ENCODE peak calls at places on chromosome 16, in nine cellular contexts. One of them, this sample, is unnamed.
A peak's percentile ranks its signal among the peaks of the same experiment; 100 is the strongest.

GRCh38 chr16:79599837-79600635 is 501 bp downstream of the MAF start:
- DNase-seq in AG10803: peak; percentile 35
- DNase-seq in MCF 10A: peak; percentile 30
- DNase-seq in mammary epithelial cell: peak; percentile 54
- DNase-seq in Peyer's patch: peak; percentile 30
- DNase-seq in foreskin fibroblast: peak; percentile 69
- DNase-seq in Calu3: peak; percentile 58
- DNase-seq in fibroblast of pulmonary artery: peak; percentile 29
- DNase-seq in glutamatergic neuron: peak; percentile 77
- DNase-seq in this sample: no peak

GRCh38 chr16:57950382-57950781 is 20.5 kb downstream of the CNGB1 start:
- DNase-seq in AG10803: no peak
- DNase-seq in MCF 10A: no peak
- DNase-seq in mammary epithelial cell: no peak
- DNase-seq in Peyer's patch: no peak
- DNase-seq in foreskin fibroblast: no peak
- DNase-seq in Calu3: no peak
- DNase-seq in fibroblast of pulmonary artery: no peak
- DNase-seq in glutamatergic neuron: no peak
- DNase-seq in this sample: no peak

GRCh38 chr16:59192551-59193199 is 458.6 kb upstream of the GOT2 start:
- DNase-seq in AG10803: peak; percentile 6
- DNase-seq in MCF 10A: no peak
- DNase-seq in mammary epithelial cell: no peak
- DNase-seq in Peyer's patch: no peak
- DNase-seq in foreskin fibroblast: peak; percentile 3
- DNase-seq in Calu3: peak; percentile 37
- DNase-seq in fibroblast of pulmonary artery: peak; percentile 4
- DNase-seq in glutamatergic neuron: peak; percentile 68
- DNase-seq in this sample: no peak

GRCh38 chr16:81556715-81557284 is 112.2 kb downstream of the CMIP start:
- DNase-seq in AG10803: peak; percentile 56
- DNase-seq in MCF 10A: no peak
- DNase-seq in mammary epithelial cell: no peak
- DNase-seq in Peyer's patch: no peak
- DNase-seq in foreskin fibroblast: peak; percentile 82
- DNase-seq in Calu3: no peak
- DNase-seq in fibroblast of pulmonary artery: no peak
- DNase-seq in glutamatergic neuron: no peak
- DNase-seq in this sample: no peak

GRCh38 chr16:85471469-85472431 is 141.4 kb upstream of the GSE1 start:
- DNase-seq in AG10803: no peak
- DNase-seq in MCF 10A: peak; percentile 24
- DNase-seq in mammary epithelial cell: peak; percentile 14
- DNase-seq in Peyer's patch: no peak
- DNase-seq in foreskin fibroblast: no peak
- DNase-seq in Calu3: peak; percentile 62
- DNase-seq in fibroblast of pulmonary artery: peak; percentile 17
- DNase-seq in glutamatergic neuron: no peak
- DNase-seq in this sample: no peak

GRCh38 chr16:8714143-8714542 is 39.7 kb downstream of the ABAT start:
- DNase-seq in AG10803: no peak
- DNase-seq in MCF 10A: no peak
- DNase-seq in mammary epithelial cell: no peak
- DNase-seq in Peyer's patch: no peak
- DNase-seq in foreskin fibroblast: no peak
- DNase-seq in Calu3: no peak
- DNase-seq in fibroblast of pulmonary artery: no peak
- DNase-seq in glutamatergic neuron: no peak
- DNase-seq in this sample: no peak

GRCh38 chr16:49590166-49590871 is 216.7 kb downstream of the C16orf78 start:
- DNase-seq in AG10803: no peak
- DNase-seq in MCF 10A: no peak
- DNase-seq in mammary epithelial cell: no peak
- DNase-seq in Peyer's patch: no peak
- DNase-seq in foreskin fibroblast: no peak
- DNase-seq in Calu3: no peak
- DNase-seq in fibroblast of pulmonary artery: no peak
- DNase-seq in glutamatergic neuron: no peak
- DNase-seq in this sample: no peak

GRCh38 chr16:49446805-49447204 is 73.2 kb downstream of the C16orf78 start:
- DNase-seq in AG10803: no peak
- DNase-seq in MCF 10A: no peak
- DNase-seq in mammary epithelial cell: no peak
- DNase-seq in Peyer's patch: no peak
- DNase-seq in foreskin fibroblast: no peak
- DNase-seq in Calu3: no peak
- DNase-seq in fibroblast of pulmonary artery: no peak
- DNase-seq in glutamatergic neuron: no peak
- DNase-seq in this sample: no peak

GRCh38 chr16:57577691-57578224 is 35.3 kb downstream of the ADGRG5 start:
- DNase-seq in AG10803: no peak
- DNase-seq in MCF 10A: no peak
- DNase-seq in mammary epithelial cell: no peak
- DNase-seq in Peyer's patch: peak; percentile 19
- DNase-seq in foreskin fibroblast: no peak
- DNase-seq in Calu3: no peak
- DNase-seq in fibroblast of pulmonary artery: no peak
- DNase-seq in glutamatergic neuron: no peak
- DNase-seq in this sample: no peak

GRCh38 chr16:89222931-89223330 is 5.4 kb downstream of the ZNF778 start:
- DNase-seq in AG10803: no peak
- DNase-seq in MCF 10A: no peak
- DNase-seq in mammary epithelial cell: no peak
- DNase-seq in Peyer's patch: no peak
- DNase-seq in foreskin fibroblast: no peak
- DNase-seq in Calu3: no peak
- DNase-seq in fibroblast of pulmonary artery: no peak
- DNase-seq in glutamatergic neuron: no peak
- DNase-seq in this sample: no peak

GRCh38 chr16:67449739-67450138 is 18.8 kb downstream of the HSD11B2 start:
- DNase-seq in AG10803: no peak
- DNase-seq in MCF 10A: no peak
- DNase-seq in mammary epithelial cell: no peak
- DNase-seq in Peyer's patch: no peak
- DNase-seq in foreskin fibroblast: peak; percentile 54
- DNase-seq in Calu3: no peak
- DNase-seq in fibroblast of pulmonary artery: no peak
- DNase-seq in glutamatergic neuron: no peak
- DNase-seq in this sample: no peak

GRCh38 chr16:62638964-62639861 is 603.0 kb upstream of the CDH8 start:
- DNase-seq in AG10803: no peak
- DNase-seq in MCF 10A: no peak
- DNase-seq in mammary epithelial cell: no peak
- DNase-seq in Peyer's patch: no peak
- DNase-seq in foreskin fibroblast: no peak
- DNase-seq in Calu3: no peak
- DNase-seq in fibroblast of pulmonary artery: no peak
- DNase-seq in glutamatergic neuron: no peak
- DNase-seq in this sample: no peak

GRCh38 chr16:14300631-14301149 is 229.6 kb downstream of the MRTFB start:
- DNase-seq in AG10803: peak; percentile 86
- DNase-seq in MCF 10A: peak; percentile 85
- DNase-seq in mammary epithelial cell: peak; percentile 77
- DNase-seq in Peyer's patch: peak; percentile 55
- DNase-seq in foreskin fibroblast: peak; percentile 92
- DNase-seq in Calu3: peak; percentile 76
- DNase-seq in fibroblast of pulmonary artery: peak; percentile 89
- DNase-seq in glutamatergic neuron: peak; percentile 56
- DNase-seq in this sample: peak; percentile 74

GRCh38 chr16:65200857-65201256 is 79.0 kb upstream of the CDH11 start:
- DNase-seq in AG10803: peak; percentile 80
- DNase-seq in MCF 10A: peak; percentile 53
- DNase-seq in mammary epithelial cell: no peak
- DNase-seq in Peyer's patch: no peak
- DNase-seq in foreskin fibroblast: peak; percentile 21
- DNase-seq in Calu3: no peak
- DNase-seq in fibroblast of pulmonary artery: peak; percentile 62
- DNase-seq in glutamatergic neuron: no peak
- DNase-seq in this sample: no peak

DNA sequence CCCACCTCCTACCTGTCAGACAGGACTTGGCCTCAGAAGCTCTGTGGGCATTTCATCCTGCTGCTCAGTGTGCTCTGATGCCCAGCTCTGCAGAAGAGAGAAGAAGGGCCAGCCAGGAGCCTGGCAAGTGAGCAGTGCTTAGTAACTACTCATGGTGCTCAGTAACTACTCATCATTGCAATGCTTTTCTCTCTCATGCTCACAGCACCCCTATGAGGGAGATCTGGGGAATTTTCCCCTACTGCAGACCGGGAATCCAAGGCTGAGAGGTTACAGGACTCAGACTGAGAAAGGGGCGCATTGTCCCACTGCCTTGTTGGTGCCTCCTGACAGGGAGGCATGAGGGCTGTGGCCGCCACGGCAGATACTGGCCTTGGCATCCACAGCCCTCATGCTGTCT is 261.1 kb downstream of the C16orf95 start:
- DNase-seq in AG10803: peak; percentile 33
- DNase-seq in MCF 10A: peak; percentile 24
- DNase-seq in mammary epithelial cell: peak; percentile 7
- DNase-seq in Peyer's patch: no peak
- DNase-seq in foreskin fibroblast: peak; percentile 70
- DNase-seq in Calu3: no peak
- DNase-seq in fibroblast of pulmonary artery: peak; percentile 55
- DNase-seq in glutamatergic neuron: no peak
- DNase-seq in this sample: no peak
- TF ChIP-seq CTCF in AG10803: peak; percentile 45
- TF ChIP-seq CTCF in MCF 10A: peak; percentile 14
- TF ChIP-seq CTCF in mammary epithelial cell: no peak
- TF ChIP-seq CTCF in Peyer's patch: no peak
- TF ChIP-seq CTCF in foreskin fibroblast: no peak
- TF ChIP-seq CTCF in Calu3: no peak
- TF ChIP-seq CTCF in fibroblast of pulmonary artery: peak; percentile 21
- TF ChIP-seq CTCF in glutamatergic neuron: no peak
- TF ChIP-seq CTCF in this sample: peak; percentile 38

GRCh38 chr16:87877942-87878507 is 8.7 kb upstream of the SLC7A5 start:
- DNase-seq in AG10803: no peak
- DNase-seq in MCF 10A: no peak
- DNase-seq in mammary epithelial cell: no peak
- DNase-seq in Peyer's patch: no peak
- DNase-seq in foreskin fibroblast: no peak
- DNase-seq in Calu3: peak; percentile 34
- DNase-seq in fibroblast of pulmonary artery: no peak
- DNase-seq in glutamatergic neuron: no peak
- DNase-seq in this sample: no peak
- TF ChIP-seq CTCF in AG10803: peak; percentile 45
- TF ChIP-seq CTCF in MCF 10A: no peak
- TF ChIP-seq CTCF in mammary epithelial cell: no peak
- TF ChIP-seq CTCF in Peyer's patch: peak; percentile 35
- TF ChIP-seq CTCF in foreskin fibroblast: peak; percentile 17
- TF ChIP-seq CTCF in Calu3: peak; percentile 23
- TF ChIP-seq CTCF in fibroblast of pulmonary artery: peak; percentile 11
- TF ChIP-seq CTCF in glutamatergic neuron: no peak
- TF ChIP-seq CTCF in this sample: peak; percentile 16

DNA sequence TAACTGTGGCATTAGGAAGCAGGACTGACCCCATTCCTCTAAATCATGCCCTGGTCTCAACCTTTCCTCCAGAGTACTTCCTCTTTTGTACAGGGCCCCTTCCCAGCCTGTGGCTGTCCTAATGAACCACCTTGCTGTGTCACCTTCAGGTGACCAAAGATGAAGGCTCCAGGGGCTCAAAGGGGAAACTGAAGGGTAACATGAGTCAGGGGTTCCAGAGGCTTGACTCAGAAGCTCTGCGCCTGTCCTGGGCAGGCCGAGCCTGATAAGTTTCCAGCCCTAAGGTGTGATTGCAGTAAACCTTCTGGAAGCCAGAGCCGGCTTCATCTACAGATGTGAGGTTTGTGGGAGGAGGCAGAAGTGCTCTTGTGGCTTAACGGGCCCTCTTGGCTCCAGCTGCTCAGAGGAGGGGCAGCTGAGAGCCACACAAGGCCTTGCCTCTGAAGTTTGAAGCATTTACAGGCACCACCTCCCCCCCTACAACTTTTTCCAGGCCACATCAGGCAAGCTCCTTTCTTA is 149.8 kb downstream of the CLEC16A start:
- DNase-seq in AG10803: peak; percentile 44
- DNase-seq in MCF 10A: peak; percentile 11
- DNase-seq in mammary epithelial cell: peak; percentile 72
- DNase-seq in Peyer's patch: peak; percentile 69
- DNase-seq in foreskin fibroblast: peak; percentile 59
- DNase-seq in Calu3: no peak
- DNase-seq in fibroblast of pulmonary artery: peak; percentile 48
- DNase-seq in glutamatergic neuron: no peak
- DNase-seq in this sample: no peak
- TF ChIP-seq CTCF in AG10803: no peak
- TF ChIP-seq CTCF in MCF 10A: no peak
- TF ChIP-seq CTCF in mammary epithelial cell: no peak
- TF ChIP-seq CTCF in Peyer's patch: no peak
- TF ChIP-seq CTCF in foreskin fibroblast: no peak
- TF ChIP-seq CTCF in Calu3: no peak
- TF ChIP-seq CTCF in fibroblast of pulmonary artery: no peak
- TF ChIP-seq CTCF in glutamatergic neuron: no peak
- TF ChIP-seq CTCF in this sample: no peak

GRCh38 chr16:1923299-1924034 is 5.3 kb upstream of the HS3ST6 start:
- DNase-seq in AG10803: peak; percentile 38
- DNase-seq in MCF 10A: peak; percentile 39
- DNase-seq in mammary epithelial cell: no peak
- DNase-seq in Peyer's patch: no peak
- DNase-seq in foreskin fibroblast: peak; percentile 75
- DNase-seq in Calu3: peak; percentile 60
- DNase-seq in fibroblast of pulmonary artery: peak; percentile 20
- DNase-seq in glutamatergic neuron: peak; percentile 77
- DNase-seq in this sample: no peak
- TF ChIP-seq CTCF in AG10803: peak; percentile 37
- TF ChIP-seq CTCF in MCF 10A: no peak
- TF ChIP-seq CTCF in mammary epithelial cell: no peak
- TF ChIP-seq CTCF in Peyer's patch: peak; percentile 21
- TF ChIP-seq CTCF in foreskin fibroblast: peak; percentile 31
- TF ChIP-seq CTCF in Calu3: peak; percentile 22
- TF ChIP-seq CTCF in fibroblast of pulmonary artery: peak; percentile 19
- TF ChIP-seq CTCF in glutamatergic neuron: peak; percentile 67
- TF ChIP-seq CTCF in this sample: peak; percentile 45

GRCh38 chr16:55370762-55371482 is 46.9 kb downstream of the IRX6 start:
- DNase-seq in AG10803: peak; percentile 62
- DNase-seq in MCF 10A: no peak
- DNase-seq in mammary epithelial cell: peak; percentile 42
- DNase-seq in Peyer's patch: no peak
- DNase-seq in foreskin fibroblast: peak; percentile 73
- DNase-seq in Calu3: no peak
- DNase-seq in fibroblast of pulmonary artery: peak; percentile 24
- DNase-seq in glutamatergic neuron: peak; percentile 77
- DNase-seq in this sample: peak; percentile 23
- TF ChIP-seq CTCF in AG10803: peak; percentile 65
- TF ChIP-seq CTCF in MCF 10A: no peak
- TF ChIP-seq CTCF in mammary epithelial cell: peak; percentile 42
- TF ChIP-seq CTCF in Peyer's patch: no peak
- TF ChIP-seq CTCF in foreskin fibroblast: peak; percentile 69
- TF ChIP-seq CTCF in Calu3: no peak
- TF ChIP-seq CTCF in fibroblast of pulmonary artery: peak; percentile 24
- TF ChIP-seq CTCF in glutamatergic neuron: no peak
- TF ChIP-seq CTCF in this sample: peak; percentile 58